ENCODE peak calls at places on chromosome 3, in eight cellular contexts. One of them, this sample, is unnamed.

GRCh38 chr3:195226445-195226844 is 44.5 kb downstream of the XXYLT1 start:
- DNase-seq in stimulated activated effector memory CD8-positive, alpha-beta T cell treated with anti-CD3 and anti-CD28 coated beads, Interleukin-12 subunit alpha, Interleukin-12 subunit beta, amount 100 ng/mL, for 72 hours: no peak
- DNase-seq in NCI-H146: no peak
- DNase-seq in HEK293T: no peak
- DNase-seq in SK-N-DZ: no peak
- DNase-seq in Daoy: no peak
- DNase-seq in frontal cortex: no peak
- DNase-seq in Caki2: no peak
- DNase-seq in this sample: no peak

GRCh38 chr3:28077566-28077965 is 163.9 kb upstream of the CMC1 start:
- DNase-seq in Caki2: no peak
- DNase-seq in HEK293T: peak
- DNase-seq in frontal cortex: no peak
- DNase-seq in Daoy: no peak
- DNase-seq in NCI-H146: peak
- DNase-seq in stimulated activated effector memory CD8-positive, alpha-beta T cell treated with anti-CD3 and anti-CD28 coated beads, Interleukin-12 subunit alpha, Interleukin-12 subunit beta, amount 100 ng/mL, for 72 hours: no peak
- DNase-seq in SK-N-DZ: no peak
- DNase-seq in this sample: no peak

GRCh38 chr3:170585937-170586310 is at the start of gene SLC7A14:
- DNase-seq in Caki2: no peak
- DNase-seq in Daoy: no peak
- DNase-seq in frontal cortex: peak
- DNase-seq in HEK293T: no peak
- DNase-seq in stimulated activated effector memory CD8-positive, alpha-beta T cell treated with anti-CD3 and anti-CD28 coated beads, Interleukin-12 subunit alpha, Interleukin-12 subunit beta, amount 100 ng/mL, for 72 hours: no peak
- DNase-seq in SK-N-DZ: peak
- DNase-seq in NCI-H146: peak
- DNase-seq in this sample: no peak

GRCh38 chr3:60809857-60810256 is 441.4 kb downstream of the FHIT start:
- DNase-seq in frontal cortex: no peak
- DNase-seq in SK-N-DZ: no peak
- DNase-seq in NCI-H146: no peak
- DNase-seq in Caki2: no peak
- DNase-seq in HEK293T: peak
- DNase-seq in stimulated activated effector memory CD8-positive, alpha-beta T cell treated with anti-CD3 and anti-CD28 coated beads, Interleukin-12 subunit alpha, Interleukin-12 subunit beta, amount 100 ng/mL, for 72 hours: no peak
- DNase-seq in Daoy: no peak
- DNase-seq in this sample: no peak

GRCh38 chr3:100047455-100048141 is 66.7 kb downstream of the FILIP1L start:
- DNase-seq in Caki2: peak
- DNase-seq in NCI-H146: no peak
- DNase-seq in frontal cortex: no peak
- DNase-seq in SK-N-DZ: no peak
- DNase-seq in stimulated activated effector memory CD8-positive, alpha-beta T cell treated with anti-CD3 and anti-CD28 coated beads, Interleukin-12 subunit alpha, Interleukin-12 subunit beta, amount 100 ng/mL, for 72 hours: no peak
- DNase-seq in HEK293T: no peak
- DNase-seq in Daoy: peak
- DNase-seq in this sample: no peak

GRCh38 chr3:60246361-60246760 is 1004.9 kb downstream of the FHIT start:
- DNase-seq in SK-N-DZ: no peak
- DNase-seq in Caki2: no peak
- DNase-seq in NCI-H146: peak
- DNase-seq in stimulated activated effector memory CD8-positive, alpha-beta T cell treated with anti-CD3 and anti-CD28 coated beads, Interleukin-12 subunit alpha, Interleukin-12 subunit beta, amount 100 ng/mL, for 72 hours: no peak
- DNase-seq in Daoy: no peak
- DNase-seq in HEK293T: no peak
- DNase-seq in frontal cortex: no peak
- DNase-seq in this sample: no peak

GRCh38 chr3:69484507-69485393 is 98.9 kb upstream of the FRMD4B start:
- DNase-seq in frontal cortex: no peak
- DNase-seq in stimulated activated effector memory CD8-positive, alpha-beta T cell treated with anti-CD3 and anti-CD28 coated beads, Interleukin-12 subunit alpha, Interleukin-12 subunit beta, amount 100 ng/mL, for 72 hours: no peak
- DNase-seq in SK-N-DZ: no peak
- DNase-seq in Caki2: no peak
- DNase-seq in HEK293T: no peak
- DNase-seq in NCI-H146: no peak
- DNase-seq in Daoy: no peak
- DNase-seq in this sample: no peak

GRCh38 chr3:182618085-182618732 is 175.1 kb upstream of the ATP11B start:
- DNase-seq in Caki2: peak
- DNase-seq in NCI-H146: peak
- DNase-seq in frontal cortex: no peak
- DNase-seq in Daoy: peak
- DNase-seq in stimulated activated effector memory CD8-positive, alpha-beta T cell treated with anti-CD3 and anti-CD28 coated beads, Interleukin-12 subunit alpha, Interleukin-12 subunit beta, amount 100 ng/mL, for 72 hours: no peak
- DNase-seq in HEK293T: peak
- DNase-seq in SK-N-DZ: peak
- DNase-seq in this sample: no peak

GRCh38 chr3:115996420-115997108 is 373.3 kb downstream of the GAP43 start:
- DNase-seq in Daoy: peak
- DNase-seq in Caki2: peak
- DNase-seq in HEK293T: no peak
- DNase-seq in SK-N-DZ: no peak
- DNase-seq in NCI-H146: no peak
- DNase-seq in stimulated activated effector memory CD8-positive, alpha-beta T cell treated with anti-CD3 and anti-CD28 coated beads, Interleukin-12 subunit alpha, Interleukin-12 subunit beta, amount 100 ng/mL, for 72 hours: no peak
- DNase-seq in frontal cortex: no peak
- DNase-seq in this sample: no peak

GRCh38 chr3:123997543-123997942 is 5.6 kb upstream of the ROPN1 start:
- DNase-seq in Caki2: no peak
- DNase-seq in Daoy: no peak
- DNase-seq in frontal cortex: no peak
- DNase-seq in stimulated activated effector memory CD8-positive, alpha-beta T cell treated with anti-CD3 and anti-CD28 coated beads, Interleukin-12 subunit alpha, Interleukin-12 subunit beta, amount 100 ng/mL, for 72 hours: no peak
- DNase-seq in SK-N-DZ: no peak
- DNase-seq in HEK293T: no peak
- DNase-seq in NCI-H146: no peak
- DNase-seq in this sample: no peak

GRCh38 chr3:117454928-117455327 is 745.3 kb downstream of the TUSC7 start:
- DNase-seq in Caki2: no peak
- DNase-seq in stimulated activated effector memory CD8-positive, alpha-beta T cell treated with anti-CD3 and anti-CD28 coated beads, Interleukin-12 subunit alpha, Interleukin-12 subunit beta, amount 100 ng/mL, for 72 hours: no peak
- DNase-seq in frontal cortex: no peak
- DNase-seq in NCI-H146: no peak
- DNase-seq in SK-N-DZ: no peak
- DNase-seq in Daoy: no peak
- DNase-seq in HEK293T: no peak
- DNase-seq in this sample: no peak

GRCh38 chr3:132343018-132343612 is 25.9 kb downstream of the ACP3 start:
- DNase-seq in Daoy: peak
- DNase-seq in frontal cortex: peak
- DNase-seq in Caki2: peak
- DNase-seq in HEK293T: peak
- DNase-seq in NCI-H146: peak
- DNase-seq in stimulated activated effector memory CD8-positive, alpha-beta T cell treated with anti-CD3 and anti-CD28 coated beads, Interleukin-12 subunit alpha, Interleukin-12 subunit beta, amount 100 ng/mL, for 72 hours: no peak
- DNase-seq in SK-N-DZ: peak
- DNase-seq in this sample: peak

GRCh38 chr3:132630612-132631011 is 29.0 kb downstream of the ACAD11 start:
- DNase-seq in Daoy: no peak
- DNase-seq in SK-N-DZ: no peak
- DNase-seq in NCI-H146: no peak
- DNase-seq in stimulated activated effector memory CD8-positive, alpha-beta T cell treated with anti-CD3 and anti-CD28 coated beads, Interleukin-12 subunit alpha, Interleukin-12 subunit beta, amount 100 ng/mL, for 72 hours: no peak
- DNase-seq in frontal cortex: no peak
- DNase-seq in Caki2: no peak
- DNase-seq in HEK293T: no peak
- DNase-seq in this sample: no peak

GRCh38 chr3:17584066-17584465 is 158.4 kb downstream of the TBC1D5 start:
- DNase-seq in SK-N-DZ: no peak
- DNase-seq in HEK293T: no peak
- DNase-seq in Daoy: no peak
- DNase-seq in frontal cortex: no peak
- DNase-seq in stimulated activated effector memory CD8-positive, alpha-beta T cell treated with anti-CD3 and anti-CD28 coated beads, Interleukin-12 subunit alpha, Interleukin-12 subunit beta, amount 100 ng/mL, for 72 hours: no peak
- DNase-seq in Caki2: no peak
- DNase-seq in NCI-H146: no peak
- DNase-seq in this sample: no peak

GRCh38 chr3:196055683-196056270 is 26.1 kb downstream of the TFRC start:
- DNase-seq in Daoy: no peak
- DNase-seq in frontal cortex: no peak
- DNase-seq in SK-N-DZ: no peak
- DNase-seq in NCI-H146: no peak
- DNase-seq in stimulated activated effector memory CD8-positive, alpha-beta T cell treated with anti-CD3 and anti-CD28 coated beads, Interleukin-12 subunit alpha, Interleukin-12 subunit beta, amount 100 ng/mL, for 72 hours: no peak
- DNase-seq in HEK293T: no peak
- DNase-seq in Caki2: no peak
- DNase-seq in this sample: no peak

GRCh38 chr3:9507586-9508578 is 45.7 kb downstream of the LHFPL4 start:
- DNase-seq in stimulated activated effector memory CD8-positive, alpha-beta T cell treated with anti-CD3 and anti-CD28 coated beads, Interleukin-12 subunit alpha, Interleukin-12 subunit beta, amount 100 ng/mL, for 72 hours: no peak
- DNase-seq in SK-N-DZ: no peak
- DNase-seq in HEK293T: no peak
- DNase-seq in NCI-H146: no peak
- DNase-seq in frontal cortex: no peak
- DNase-seq in Caki2: no peak
- DNase-seq in Daoy: no peak
- DNase-seq in this sample: no peak

GRCh38 chr3:129715854-129716253 is 109.4 kb upstream of the PLXND1 start:
- DNase-seq in Daoy: no peak
- DNase-seq in frontal cortex: no peak
- DNase-seq in stimulated activated effector memory CD8-positive, alpha-beta T cell treated with anti-CD3 and anti-CD28 coated beads, Interleukin-12 subunit alpha, Interleukin-12 subunit beta, amount 100 ng/mL, for 72 hours: no peak
- DNase-seq in NCI-H146: no peak
- DNase-seq in SK-N-DZ: no peak
- DNase-seq in HEK293T: no peak
- DNase-seq in Caki2: no peak
- DNase-seq in this sample: no peak

This sample was measured in GM18507.